ENCODE peak calls at places on chromosomes 1 and 21, in six cellular contexts. R, U, T, A, S and P are unnamed samples. For H3K36me3, the result is how much of the 10 kb centered on the place peaks cover.

GRCh38 chr1:42801832-42802483 is 15.0 kb upstream of the ERMAP start:
- DNase-seq in R (no peak), U (no peak), T (no peak), A (no peak), S (no peak), P (no peak)

GRCh38 chr21:31983120-31983519 is 110.3 kb downstream of the HUNK start:
- DNase-seq in R (no peak), U (no peak), T (peak), A (no peak), S (no peak), P (no peak)

GRCh38 chr1:23132033-23132432 is 36.6 kb downstream of the LUZP1 start:
- DNase-seq in R (no peak), U (no peak), T (no peak), A (no peak), S (no peak), P (no peak)

GRCh38 chr1:56645663-56646330 is 683 bp downstream of the PRKAA2 start:
- DNase-seq in R (no peak), U (no peak), T (peak), A (no peak), S (no peak), P (peak)

GRCh38 chr1:245797592-245798366 is 643.0 kb downstream of the KIF26B start:
- DNase-seq in R (peak), U (peak), T (peak), A (no peak), S (no peak), P (no peak)

GRCh38 chr1:9442266-9442846 is 96.9 kb upstream of the SLC25A33 start:
- DNase-seq in R (no peak), U (no peak), T (peak), A (no peak), S (no peak), P (no peak)

GRCh38 chr1:196312739-196313138 is 295.5 kb downstream of the KCNT2 start:
- DNase-seq in R (no peak), U (no peak), T (no peak), A (no peak), S (no peak), P (no peak)

GRCh38 chr21:44927587-44928461 is 7.1 kb upstream of the ITGB2 start:
- DNase-seq in R (no peak), U (peak), T (peak), A (no peak), S (peak), P (no peak)

GRCh38 chr1:178908358-178908757 is 37.5 kb upstream of the ANGPTL1 start:
- DNase-seq in R (no peak), U (no peak), T (no peak), A (no peak), S (no peak), P (no peak)

GRCh38 chr1:1630965-1631792 is 794 bp upstream of the MMP23B start:
- DNase-seq in R (no peak), U (no peak), T (no peak), A (no peak), S (no peak), P (peak)

GRCh38 chr1:22773981-22774471 is 63.4 kb downstream of the EPHB2 start:
- DNase-seq in R (no peak), U (no peak), T (no peak), A (no peak), S (no peak), P (no peak)

GRCh38 chr1:22745675-22746585 is 35.3 kb downstream of the EPHB2 start:
- DNase-seq in R (no peak), U (no peak), T (peak), A (no peak), S (no peak), P (peak)

GRCh38 chr21:32312976-32313375 is 14.3 kb downstream of the MRAP start:
- DNase-seq in R (no peak), U (no peak), T (no peak), A (no peak), S (no peak), P (no peak)

GRCh38 chr1:210250665-210250997 is 18.0 kb downstream of the SERTAD4 start:
- DNase-seq in R (no peak), U (no peak), T (no peak), A (no peak), S (no peak), P (peak)

GRCh38 chr1:121522061-121522759 is 337.4 kb downstream of the SRGAP2C start:
- DNase-seq in R (no peak), U (no peak), T (peak), A (no peak), S (no peak), P (no peak)

GRCh38 chr1:234613992-234614584 is 4.1 kb upstream of the IRF2BP2 start:
- DNase-seq in R (no peak), U (no peak), T (no peak), A (no peak), S (no peak), P (no peak)

GRCh38 chr1:113811353-113811887 is 856 bp downstream of the RSBN1 start:
- DNase-seq in R (no peak), U (peak), T (peak), A (peak), S (no peak), P (peak)

GRCh38 chr1:173646656-173647055 is 11.5 kb downstream of the TEX50 start:
- DNase-seq in R (no peak), U (no peak), T (no peak), A (no peak), S (no peak), P (no peak)

GRCh38 chr21:45341779-45342178 is 54.1 kb upstream of the POFUT2 start:
- DNase-seq in R (no peak), U (no peak), T (no peak), A (no peak), S (no peak), P (no peak)

GRCh38 chr1:156865865-156866678 is 5.4 kb downstream of the NTRK1 start:
- DNase-seq in R (no peak), U (peak), T (no peak), A (no peak), S (no peak), P (no peak)

GRCh38 chr1:176460606-176461336 is 2.2 kb upstream of the PAPPA2 start:
- DNase-seq in R (no peak), U (no peak), T (no peak), A (no peak), S (no peak), P (no peak)

GRCh38 chr21:31184462-31184861 is 146.2 kb upstream of the KRTAP19-8 start:
- DNase-seq in R (no peak), U (no peak), T (no peak), A (no peak), S (no peak), P (peak)

GRCh38 chr1:110673805-110674336 is 869 bp downstream of the KCNA3 start:
- DNase-seq in R (no peak), U (no peak), T (no peak), A (no peak), S (no peak), P (peak)

DNA sequence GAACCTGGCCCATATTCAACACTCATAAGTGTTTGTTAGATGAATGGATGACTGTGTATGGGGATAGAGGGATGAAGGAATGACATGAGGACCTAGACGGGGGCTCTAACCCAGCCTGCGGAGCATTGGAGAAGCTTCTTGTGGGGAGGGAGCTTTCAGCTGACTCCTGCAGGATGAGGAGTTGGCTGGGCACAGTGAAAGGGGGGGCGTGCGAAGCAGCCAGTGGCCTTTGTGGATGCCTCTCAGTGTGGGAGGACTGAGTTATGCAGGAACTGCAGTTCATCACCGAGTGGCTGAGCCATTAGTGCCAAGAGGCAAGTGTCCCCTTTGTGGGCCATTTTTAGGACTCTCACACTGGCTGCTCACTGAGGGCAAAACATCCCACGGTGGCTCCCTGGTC is 1.2 kb upstream of the EXTL1 start:
- DNase-seq in R (no peak), U (no peak), T (no peak), A (no peak), S (no peak), P (no peak)
- TF ChIP-seq YY1 in R (no peak), U (no peak), T (no peak), A (no peak), S (no peak), P (no peak)

DNA sequence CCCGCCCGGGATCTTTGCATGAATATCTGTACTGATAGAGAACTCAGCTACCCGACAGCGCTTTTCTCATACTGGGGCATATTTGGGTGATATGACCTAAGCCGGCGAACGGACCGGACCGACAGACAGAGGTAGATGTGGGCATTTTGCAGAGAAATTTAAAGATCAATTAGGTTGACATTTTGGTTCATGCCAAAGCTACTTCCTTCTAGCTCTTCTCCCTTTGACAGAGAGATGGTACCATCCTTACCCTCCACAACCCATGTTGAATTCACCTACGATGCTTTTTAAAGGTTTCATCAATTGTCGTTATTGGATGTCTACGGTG is 459 bp downstream of the ARV1 start:
- DNase-seq in R (no peak), U (no peak), T (no peak), A (no peak), S (no peak), P (no peak)
- TF ChIP-seq MAX in R (no peak), U (no peak), T (no peak), A (no peak), S (no peak), P (no peak)

DNA sequence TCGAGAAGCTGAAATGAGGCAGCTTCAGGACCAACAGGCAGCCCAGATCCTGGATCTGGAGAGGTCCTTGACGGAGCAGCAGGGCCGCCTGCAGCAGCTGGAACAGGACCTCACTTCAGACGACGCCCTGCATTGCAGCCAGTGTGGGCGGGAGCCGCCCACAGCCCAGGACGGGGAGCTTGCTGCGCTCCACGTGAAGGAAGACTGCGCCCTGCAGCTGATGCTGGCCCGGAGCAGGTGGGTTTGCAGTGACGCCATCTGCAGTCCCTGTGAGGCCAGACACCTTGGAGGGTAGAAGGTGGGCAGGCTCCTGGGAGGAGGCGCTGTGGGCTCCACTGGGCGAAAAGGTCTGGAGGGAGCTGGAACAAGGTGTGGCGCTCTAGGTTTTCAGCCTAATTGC is 39.7 kb downstream of the PCNT start:
- DNase-seq in R (no peak), U (no peak), T (no peak), A (no peak), S (no peak), P (no peak)
- H3K36me3 ChIP-seq in R (under half), U (half or more), T (half or more), A (under half), S (under half), P (under half)

DNA sequence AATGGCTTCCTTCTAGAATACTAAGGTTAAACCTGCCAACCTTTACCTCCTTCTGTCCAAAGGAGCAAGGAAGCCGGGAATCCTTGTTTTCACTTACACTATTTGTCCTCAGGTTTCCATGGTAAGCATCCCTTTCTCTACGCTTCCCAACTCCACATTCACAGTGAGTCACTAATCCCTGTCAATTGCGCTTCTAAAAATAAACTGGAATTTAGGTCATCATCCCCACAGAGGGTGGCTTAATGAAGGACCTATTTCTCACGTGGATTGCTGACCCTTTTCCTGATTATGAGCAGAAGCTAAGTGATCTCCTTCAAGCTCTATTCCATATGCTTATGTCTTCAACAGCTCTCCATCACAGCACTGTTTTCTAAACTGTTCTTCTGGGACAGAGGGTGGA is 39.9 kb upstream of the ABCA4 start:
- DNase-seq in R (peak), U (no peak), T (peak), A (no peak), S (no peak), P (no peak)
- TF ChIP-seq YY1 in R (no peak), U (no peak), T (no peak), A (no peak), S (no peak), P (no peak)

DNA sequence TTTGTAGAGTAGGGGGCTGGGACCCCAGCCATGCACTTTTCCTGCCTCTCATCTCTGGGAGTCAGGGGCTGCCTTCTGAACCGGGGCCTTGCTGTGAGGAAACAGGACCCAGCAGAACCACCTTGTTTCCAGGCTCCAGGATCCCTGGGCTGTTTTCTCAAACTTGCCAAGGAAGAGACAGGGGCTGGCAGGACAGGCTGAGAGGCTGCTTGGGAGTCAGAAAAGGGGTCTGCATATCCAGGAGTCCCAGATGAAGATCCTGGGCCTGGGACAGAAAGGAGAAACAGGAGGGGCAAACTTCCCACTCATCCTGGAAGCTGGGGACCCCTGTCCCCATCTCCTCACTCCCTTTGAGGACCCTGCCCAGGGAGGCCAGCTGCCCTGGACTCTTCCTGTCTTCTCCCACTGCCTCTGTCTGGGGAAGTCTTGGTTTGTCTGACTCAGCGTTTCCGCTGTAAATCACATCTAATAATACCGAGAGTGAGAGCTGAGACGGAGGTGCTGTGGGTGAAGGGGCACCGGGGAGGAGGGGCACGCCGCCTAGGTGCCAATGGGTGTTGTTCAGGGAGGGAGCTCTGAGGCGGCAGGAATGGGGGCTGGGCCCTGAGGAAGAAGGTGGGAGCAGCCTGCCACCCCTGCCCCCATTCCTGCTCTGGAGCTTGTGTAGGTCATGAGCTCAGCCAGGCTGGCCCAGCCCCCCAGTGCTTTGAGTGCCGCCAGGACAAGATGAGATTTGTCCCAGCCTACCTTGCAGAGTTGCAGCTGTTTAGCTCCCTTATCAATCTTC is 16.7 kb downstream of the POU3F1 start:
- DNase-seq in R (no peak), U (no peak), T (no peak), A (no peak), S (peak), P (peak)
- TF ChIP-seq MAX in R (no peak), U (no peak), T (no peak), A (no peak), S (no peak), P (peak)

GRCh38 chr1:52423055-52423454 is 18.7 kb downstream of the PRPF38A start:
- DNase-seq in R (no peak), U (no peak), T (no peak), A (no peak), S (no peak), P (no peak)

GRCh38 chr1:52416811-52417210 is 12.4 kb downstream of the PRPF38A start:
- DNase-seq in R (no peak), U (no peak), T (no peak), A (no peak), S (no peak), P (no peak)

GRCh38 chr1:52423771-52424170 is 19.4 kb downstream of the PRPF38A start:
- DNase-seq in R (no peak), U (no peak), T (no peak), A (no peak), S (no peak), P (no peak)

GRCh38 chr1:52424238-52424637 is 19.8 kb downstream of the PRPF38A start:
- DNase-seq in R (no peak), U (no peak), T (no peak), A (no peak), S (no peak), P (no peak)

DNA sequence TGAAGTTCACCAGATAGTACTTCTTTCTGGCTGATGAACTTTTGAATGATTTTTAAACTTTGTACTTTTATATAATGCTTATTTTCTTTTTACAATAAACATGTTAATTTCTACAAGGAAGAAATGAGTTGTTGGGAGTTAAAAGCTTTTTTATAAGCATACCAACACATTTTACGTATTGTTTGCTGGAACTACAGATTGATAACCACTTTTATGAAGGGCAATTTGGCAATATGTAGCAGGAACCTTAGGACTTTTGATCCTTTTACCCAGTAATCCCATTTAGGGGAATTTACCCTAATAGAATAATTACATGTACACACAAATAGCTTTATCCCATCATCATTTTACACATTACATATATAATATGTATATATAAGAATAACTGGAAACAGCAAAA is 16.3 kb downstream of the PRPF38A start:
- DNase-seq in R (no peak), U (no peak), T (no peak), A (no peak), S (no peak), P (no peak)
- H3K36me3 ChIP-seq in R (under half), U (half or more), T (half or more), A (under half), S (under half), P (half or more)

GRCh38 chr1:167056529-167057296 is 33.5 kb downstream of the GPA33 start:
- DNase-seq in R (peak), U (no peak), T (no peak), A (no peak), S (no peak), P (no peak)

GRCh38 chr1:167059045-167059728 is 31.0 kb downstream of the GPA33 start:
- DNase-seq in R (peak), U (peak), T (peak), A (peak), S (no peak), P (peak)

GRCh38 chr1:167059729-167060107 is 30.5 kb downstream of the GPA33 start:
- DNase-seq in R (no peak), U (no peak), T (no peak), A (no peak), S (no peak), P (no peak)

GRCh38 chr1:167054946-167055630 is 35.1 kb downstream of the GPA33 start:
- DNase-seq in R (no peak), U (no peak), T (no peak), A (no peak), S (no peak), P (no peak)

GRCh38 chr1:167057297-167057688 is 32.9 kb downstream of the GPA33 start:
- DNase-seq in R (peak), U (no peak), T (peak), A (peak), S (no peak), P (peak)
- TF ChIP-seq YY1 in R (no peak), U (no peak), T (no peak), A (peak), S (peak), P (no peak)

DNA sequence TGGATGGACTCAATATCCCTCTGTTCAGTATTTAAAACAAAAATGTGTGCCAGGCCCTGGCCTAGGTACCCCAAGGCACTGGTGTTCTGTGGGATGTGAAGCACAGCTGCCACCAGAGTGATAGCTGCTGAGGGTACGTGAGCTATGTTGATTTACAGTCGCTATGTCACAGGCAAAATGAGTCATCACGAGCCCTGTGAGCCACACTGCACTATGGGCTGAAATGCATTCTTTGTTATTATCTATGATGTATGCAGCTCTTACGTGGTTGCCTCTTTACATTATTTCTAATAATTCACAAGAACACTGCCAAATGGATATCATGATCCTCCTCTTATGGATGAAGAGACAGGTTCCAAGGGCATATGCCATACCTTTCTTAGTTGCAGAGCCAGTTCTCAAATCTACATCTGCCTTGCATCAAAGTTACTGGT is 2.1 kb downstream of the TEX38 start:
- DNase-seq in R (no peak), U (peak), T (no peak), A (no peak), S (no peak), P (no peak)
- TF ChIP-seq MAX in R (no peak), U (no peak), T (no peak), A (no peak), S (no peak), P (no peak)